ENCODE peak calls at places on chromosomes 6 and 20, in four cellular contexts. E, P, J and B are unnamed samples.

GRCh38 chr20:5096463-5096862 is 23.3 kb downstream of the PCNA start:
- DNase-seq in E (no peak), P (no peak), J (no peak), B (no peak)

GRCh38 chr20:37295001-37295400 is 5.5 kb downstream of the MANBAL start:
- DNase-seq in E (no peak), P (no peak), J (peak; percentile 96), B (no peak)

GRCh38 chr6:56649053-56649769 is 6.5 kb upstream of the DST start:
- DNase-seq in E (no peak), P (no peak), J (peak; percentile 46), B (no peak)

GRCh38 chr6:47822856-47823554 is 41.2 kb downstream of the OPN5 start:
- DNase-seq in E (no peak), P (no peak), J (no peak), B (no peak)

GRCh38 chr6:93036835-93037234 is 382.5 kb downstream of the EPHA7 start:
- DNase-seq in E (no peak), P (no peak), J (peak; percentile 71), B (peak; percentile 55)

GRCh38 chr6:39992861-39993622 is 58.8 kb upstream of the MOCS1 start:
- DNase-seq in E (no peak), P (no peak), J (peak; percentile 5), B (no peak)

GRCh38 chr6:3278691-3279090 is 19.9 kb downstream of the PSMG4 start:
- DNase-seq in E (no peak), P (no peak), J (no peak), B (no peak)

GRCh38 chr6:128265706-128266105 is 254.7 kb downstream of the PTPRK start:
- DNase-seq in E (no peak), P (no peak), J (no peak), B (no peak)

GRCh38 chr20:48205281-48205782 is 420.1 kb upstream of the SULF2 start:
- DNase-seq in E (no peak), P (no peak), J (no peak), B (no peak)

GRCh38 chr6:80282913-80283554 is 176.6 kb downstream of the BCKDHB start:
- DNase-seq in E (no peak), P (no peak), J (no peak), B (no peak)

GRCh38 chr20:19739351-19739750 is 18.7 kb upstream of the RIN2 start:
- DNase-seq in E (no peak), P (no peak), J (no peak), B (no peak)

GRCh38 chr6:84046755-84047154 is 13.2 kb downstream of the MRAP2 start:
- DNase-seq in E (no peak), P (no peak), J (no peak), B (peak; percentile 27)

GRCh38 chr6:131868836-131869235 is 61.0 kb downstream of the ENPP1 start:
- DNase-seq in E (no peak), P (no peak), J (no peak), B (no peak)

GRCh38 chr6:10403385-10404106 is 11.3 kb downstream of the TFAP2A start:
- DNase-seq in E (no peak), P (no peak), J (peak; percentile 36), B (no peak)

GRCh38 chr6:139338845-139339244 is 35.6 kb downstream of the CITED2 start:
- DNase-seq in E (no peak), P (no peak), J (peak; percentile 87), B (no peak)

GRCh38 chr20:21202284-21202683 is 76.4 kb downstream of the KIZ start:
- DNase-seq in E (no peak), P (no peak), J (peak; percentile 17), B (no peak)

GRCh38 chr6:134517145-134517658 is 199.3 kb upstream of the SGK1 start:
- DNase-seq in E (peak; percentile 22), P (peak; percentile 90), J (peak; percentile 89), B (peak; percentile 70)

GRCh38 chr20:58891076-58891685 is 38.7 kb downstream of the GNAS start:
- DNase-seq in E (peak; percentile 84), P (peak; percentile 83), J (peak; percentile 64), B (peak; percentile 85)

GRCh38 chr6:145784683-145785082 is 29.9 kb downstream of the FBXO30 start:
- DNase-seq in E (no peak), P (no peak), J (no peak), B (no peak)

GRCh38 chr6:548517-548916 is 108.4 kb downstream of the HUS1B start:
- DNase-seq in E (no peak), P (no peak), J (no peak), B (no peak)

GRCh38 chr6:136782021-136782770 is 10.1 kb downstream of the MAP3K5 start:
- DNase-seq in E (no peak), P (no peak), J (peak; percentile 57), B (no peak)

GRCh38 chr6:130848945-130849344 is 21.7 kb downstream of the SMLR1 start:
- DNase-seq in E (no peak), P (no peak), J (no peak), B (peak; percentile 58)

GRCh38 chr6:43758617-43759050 is 11.4 kb upstream of the VEGFA start:
- DNase-seq in E (peak; percentile 67), P (no peak), J (no peak), B (peak; percentile 91)

GRCh38 chr20:10565922-10566897 is 107.6 kb downstream of the JAG1 start:
- DNase-seq in E (no peak), P (no peak), J (no peak), B (no peak)

GRCh38 chr20:34970193-34971037 is 14.7 kb downstream of the MYH7B start:
- DNase-seq in E (no peak), P (no peak), J (no peak), B (no peak)

GRCh38 chr6:41066867-41067304 is 5.3 kb downstream of the OARD1 start:
- DNase-seq in E (peak; percentile 36), P (peak; percentile 86), J (peak; percentile 89), B (peak; percentile 88)

GRCh38 chr6:31884528-31885035 is 5.8 kb upstream of the SLC44A4 start:
- DNase-seq in E (peak; percentile 14), P (no peak), J (no peak), B (no peak)

GRCh38 chr6:27141472-27142015 is 106.0 kb upstream of the PRSS16 start:
- DNase-seq in E (no peak), P (no peak), J (no peak), B (no peak)

GRCh38 chr6:27145731-27146455 is 101.6 kb upstream of the PRSS16 start:
- DNase-seq in E (peak; percentile 39), P (peak; percentile 73), J (peak; percentile 94), B (peak; percentile 83)

GRCh38 chr6:27146706-27147507 is 100.6 kb upstream of the PRSS16 start:
- DNase-seq in E (peak; percentile 91), P (peak; percentile 80), J (peak; percentile 100), B (peak; percentile 97)

GRCh38 chr6:27143474-27144026 is 104.0 kb upstream of the PRSS16 start:
- DNase-seq in E (no peak), P (no peak), J (no peak), B (no peak)

DNA sequence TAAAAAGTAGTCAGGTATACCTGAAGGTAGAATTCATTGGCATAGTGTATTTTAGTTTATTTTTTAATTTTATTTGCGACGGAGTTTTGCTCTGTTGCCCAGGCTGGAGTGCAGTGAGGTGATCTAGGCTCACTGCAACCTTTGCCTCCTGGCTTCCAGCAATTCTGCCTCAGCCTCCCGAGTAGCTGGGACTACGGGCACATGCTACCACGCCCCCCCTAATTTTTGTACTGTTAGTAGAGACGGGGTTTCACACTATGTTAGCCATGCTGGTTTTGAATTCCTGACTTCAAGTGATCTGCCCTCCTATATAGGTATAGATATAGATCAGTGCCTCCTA is 102.8 kb upstream of the PRSS16 start:
- DNase-seq in E (no peak), P (no peak), J (no peak), B (peak; percentile 54)
- H3K4me1 ChIP-seq in E (peaks cover 7% of the 10 kb centered on the region), P (peaks cover 31% of the 10 kb centered on the region), J (no peaks in the 10 kb centered on the region), B (peaks cover 2% of the 10 kb centered on the region)

DNA sequence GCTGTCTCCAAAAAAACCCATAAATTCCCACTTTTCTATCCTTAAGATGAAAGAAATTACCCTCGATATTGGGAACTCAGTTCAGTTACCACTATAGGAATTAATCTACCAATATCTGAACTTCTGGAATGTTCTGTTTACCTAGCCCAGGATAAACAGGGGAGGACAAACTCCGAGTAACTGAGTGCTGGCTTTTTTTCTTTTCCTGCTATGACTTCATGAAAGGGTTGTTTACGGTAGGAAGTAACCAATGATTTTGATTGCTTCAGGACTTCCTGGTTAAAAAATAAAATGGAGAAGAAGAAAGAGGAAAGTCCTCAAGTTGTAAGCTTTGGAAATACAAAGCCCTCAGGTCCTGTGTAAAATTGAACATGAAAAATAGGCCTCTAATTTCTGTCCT is 167.7 kb downstream of the ZNF217 start:
- DNase-seq in E (no peak), P (no peak), J (no peak), B (no peak)
- H3K4me1 ChIP-seq in E (no peaks in the 10 kb centered on the region), P (no peaks in the 10 kb centered on the region), J (no peaks in the 10 kb centered on the region), B (no peaks in the 10 kb centered on the region)

GRCh38 chr6:168033791-168034190 is 36.3 kb downstream of the KIF25 start:
- DNase-seq in E (no peak), P (no peak), J (no peak), B (no peak)
- H3K4me1 ChIP-seq in E (peaks cover 6% of the 10 kb centered on the region), P (peaks cover 8% of the 10 kb centered on the region), J (peaks cover 15% of the 10 kb centered on the region), B (no peaks in the 10 kb centered on the region)

DNA sequence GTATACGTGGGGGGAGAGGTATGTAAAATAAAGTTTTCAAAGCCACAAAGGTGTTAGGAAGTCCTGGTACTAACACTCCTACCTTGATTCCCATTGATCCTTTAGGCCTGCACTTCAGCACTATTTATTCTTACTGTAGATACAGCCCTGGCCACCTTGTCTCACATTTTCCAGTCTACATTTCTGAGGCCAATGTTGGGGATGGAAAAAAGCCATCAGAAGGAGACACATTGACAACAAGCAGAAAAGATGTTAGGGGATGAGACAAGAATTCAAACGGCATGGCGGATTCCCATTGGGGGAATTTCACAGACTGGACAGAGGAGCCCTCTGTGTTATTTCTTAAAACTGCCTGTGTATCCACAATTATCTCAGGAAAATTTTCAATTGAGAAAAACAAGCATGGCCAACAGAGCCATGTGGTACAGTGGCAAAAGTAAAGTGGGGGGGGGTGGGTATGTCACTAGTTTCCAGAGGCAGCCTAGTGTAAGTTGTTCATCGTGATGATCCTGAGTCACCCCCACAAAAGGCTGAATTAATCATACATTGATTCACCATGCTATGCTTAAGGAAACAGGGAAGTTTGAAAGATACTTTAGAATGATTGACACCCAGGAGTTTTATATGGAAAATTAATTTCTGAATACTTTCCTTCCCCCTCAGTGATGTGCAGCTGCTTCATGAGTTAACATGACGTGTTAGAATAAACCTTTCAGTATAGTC is 40.5 kb downstream of the RREB1 start:
- DNase-seq in E (no peak), P (no peak), J (peak; percentile 19), B (peak; percentile 32)
- H3K4me1 ChIP-seq in E (peaks cover 47% of the 10 kb centered on the region), P (peaks cover 97% of the 10 kb centered on the region), J (peaks cover 38% of the 10 kb centered on the region), B (peaks cover 35% of the 10 kb centered on the region)